ENCODE peak calls at places on chromosomes 16 and 17, in four cellular contexts. One of them, this sample, is unnamed.

GRCh38 chr16:27690604-27691003 is 140.7 kb downstream of the KATNIP start:
- DNase-seq in LoVo: no peak
- DNase-seq in body of pancreas: peak
- DNase-seq in activated CD4-positive, alpha-beta T cell treated with anti-CD3 and anti-CD28 coated beads, Interleukin-2, amount 50 U/mL, for 1 hour: no peak
- DNase-seq in this sample: no peak

GRCh38 chr17:17882182-17882581 is 45.4 kb upstream of the SREBF1 start:
- DNase-seq in LoVo: no peak
- DNase-seq in body of pancreas: no peak
- DNase-seq in activated CD4-positive, alpha-beta T cell treated with anti-CD3 and anti-CD28 coated beads, Interleukin-2, amount 50 U/mL, for 1 hour: no peak
- DNase-seq in this sample: no peak

GRCh38 chr17:846901-847777 is 65.0 kb downstream of the MRM3 start:
- DNase-seq in LoVo: no peak
- DNase-seq in body of pancreas: peak
- DNase-seq in activated CD4-positive, alpha-beta T cell treated with anti-CD3 and anti-CD28 coated beads, Interleukin-2, amount 50 U/mL, for 1 hour: no peak
- DNase-seq in this sample: no peak

GRCh38 chr17:41678907-41679739 is 9.6 kb upstream of the EIF1 start:
- DNase-seq in LoVo: no peak
- DNase-seq in body of pancreas: peak
- DNase-seq in activated CD4-positive, alpha-beta T cell treated with anti-CD3 and anti-CD28 coated beads, Interleukin-2, amount 50 U/mL, for 1 hour: peak
- DNase-seq in this sample: peak

GRCh38 chr17:77364381-77364911 is 223.7 kb downstream of the SEC14L1 start:
- DNase-seq in LoVo: no peak
- DNase-seq in body of pancreas: no peak
- DNase-seq in activated CD4-positive, alpha-beta T cell treated with anti-CD3 and anti-CD28 coated beads, Interleukin-2, amount 50 U/mL, for 1 hour: no peak
- DNase-seq in this sample: no peak

GRCh38 chr16:65704866-65705265 is 583.0 kb upstream of the CDH11 start:
- DNase-seq in LoVo: no peak
- DNase-seq in body of pancreas: no peak
- DNase-seq in activated CD4-positive, alpha-beta T cell treated with anti-CD3 and anti-CD28 coated beads, Interleukin-2, amount 50 U/mL, for 1 hour: no peak
- DNase-seq in this sample: no peak

GRCh38 chr17:81578038-81578441 is 25.9 kb upstream of the FAAP100 start:
- DNase-seq in LoVo: no peak
- DNase-seq in body of pancreas: no peak
- DNase-seq in activated CD4-positive, alpha-beta T cell treated with anti-CD3 and anti-CD28 coated beads, Interleukin-2, amount 50 U/mL, for 1 hour: no peak
- DNase-seq in this sample: no peak

GRCh38 chr16:67862623-67863583 is 9.9 kb upstream of the EDC4 start:
- DNase-seq in LoVo: no peak
- DNase-seq in body of pancreas: peak
- DNase-seq in activated CD4-positive, alpha-beta T cell treated with anti-CD3 and anti-CD28 coated beads, Interleukin-2, amount 50 U/mL, for 1 hour: no peak
- DNase-seq in this sample: peak

GRCh38 chr17:49676276-49676868 is 1.5 kb downstream of the SPOP start:
- DNase-seq in LoVo: no peak
- DNase-seq in body of pancreas: peak
- DNase-seq in activated CD4-positive, alpha-beta T cell treated with anti-CD3 and anti-CD28 coated beads, Interleukin-2, amount 50 U/mL, for 1 hour: no peak
- DNase-seq in this sample: no peak

GRCh38 chr17:81470944-81471803 is 41.4 kb downstream of the ACTG1 start:
- DNase-seq in LoVo: no peak
- DNase-seq in body of pancreas: no peak
- DNase-seq in activated CD4-positive, alpha-beta T cell treated with anti-CD3 and anti-CD28 coated beads, Interleukin-2, amount 50 U/mL, for 1 hour: no peak
- DNase-seq in this sample: no peak

GRCh38 chr17:7445011-7445927 is at the start of gene CHRNB1:
- DNase-seq in LoVo: no peak
- DNase-seq in body of pancreas: peak
- DNase-seq in activated CD4-positive, alpha-beta T cell treated with anti-CD3 and anti-CD28 coated beads, Interleukin-2, amount 50 U/mL, for 1 hour: peak
- DNase-seq in this sample: peak

GRCh38 chr17:6577686-6578263 is 21.4 kb upstream of the PITPNM3 start:
- DNase-seq in LoVo: peak
- DNase-seq in body of pancreas: no peak
- DNase-seq in activated CD4-positive, alpha-beta T cell treated with anti-CD3 and anti-CD28 coated beads, Interleukin-2, amount 50 U/mL, for 1 hour: no peak
- DNase-seq in this sample: no peak

GRCh38 chr16:19382887-19383816 is 34.5 kb upstream of the TMC5 start:
- DNase-seq in LoVo: no peak
- DNase-seq in body of pancreas: peak
- DNase-seq in activated CD4-positive, alpha-beta T cell treated with anti-CD3 and anti-CD28 coated beads, Interleukin-2, amount 50 U/mL, for 1 hour: no peak
- DNase-seq in this sample: no peak

GRCh38 chr16:76681296-76681695 is 404.1 kb downstream of the CNTNAP4 start:
- DNase-seq in LoVo: no peak
- DNase-seq in body of pancreas: no peak
- DNase-seq in activated CD4-positive, alpha-beta T cell treated with anti-CD3 and anti-CD28 coated beads, Interleukin-2, amount 50 U/mL, for 1 hour: no peak
- DNase-seq in this sample: no peak